ENCODE peak calls at places on chromosomes 4 and X, in ten cellular contexts. One of them, this sample, is unnamed.
A peak's percentile ranks its signal among the peaks of the same experiment; 100 is the strongest.

GRCh38 chr4:118962540-118962939 is 73.9 kb downstream of the SYNPO2 start:
- DNase-seq in tibial nerve: no peak
- DNase-seq in mesendoderm: no peak
- DNase-seq in CD4-positive, CD25-positive, alpha-beta regulatory T cell: no peak
- DNase-seq in PC-3: no peak
- DNase-seq in RWPE1: no peak
- DNase-seq in caudate nucleus: no peak
- DNase-seq in hepatocyte: no peak
- DNase-seq in breast epithelium: no peak
- DNase-seq in cardiac muscle cell: no peak
- DNase-seq in this sample: no peak

GRCh38 chr4:4355302-4355701 is 31.6 kb upstream of the NSG1 start:
- DNase-seq in tibial nerve: no peak
- DNase-seq in mesendoderm: no peak
- DNase-seq in CD4-positive, CD25-positive, alpha-beta regulatory T cell: no peak
- DNase-seq in PC-3: no peak
- DNase-seq in RWPE1: no peak
- DNase-seq in caudate nucleus: no peak
- DNase-seq in hepatocyte: no peak
- DNase-seq in breast epithelium: no peak
- DNase-seq in cardiac muscle cell: no peak
- DNase-seq in this sample: no peak

GRCh38 chrX:108704839-108705238 is 31.5 kb downstream of the IRS4 start:
- DNase-seq in tibial nerve: no peak
- DNase-seq in mesendoderm: no peak
- DNase-seq in CD4-positive, CD25-positive, alpha-beta regulatory T cell: no peak
- DNase-seq in PC-3: peak; percentile 73
- DNase-seq in RWPE1: no peak
- DNase-seq in caudate nucleus: no peak
- DNase-seq in hepatocyte: no peak
- DNase-seq in breast epithelium: no peak
- DNase-seq in cardiac muscle cell: no peak
- DNase-seq in this sample: no peak

GRCh38 chr4:19831644-19832285 is 419.9 kb upstream of the SLIT2 start:
- DNase-seq in tibial nerve: no peak
- DNase-seq in mesendoderm: no peak
- DNase-seq in CD4-positive, CD25-positive, alpha-beta regulatory T cell: no peak
- DNase-seq in PC-3: peak; percentile 62
- DNase-seq in RWPE1: peak; percentile 3
- DNase-seq in caudate nucleus: no peak
- DNase-seq in hepatocyte: no peak
- DNase-seq in breast epithelium: no peak
- DNase-seq in cardiac muscle cell: no peak
- DNase-seq in this sample: no peak

GRCh38 chrX:15336023-15336413 is 695 bp upstream of the PIGA start:
- DNase-seq in tibial nerve: no peak
- DNase-seq in mesendoderm: peak; percentile 45
- DNase-seq in CD4-positive, CD25-positive, alpha-beta regulatory T cell: no peak
- DNase-seq in PC-3: peak; percentile 59
- DNase-seq in RWPE1: peak; percentile 36
- DNase-seq in caudate nucleus: no peak
- DNase-seq in hepatocyte: peak; percentile 54
- DNase-seq in breast epithelium: no peak
- DNase-seq in cardiac muscle cell: peak; percentile 63
- DNase-seq in this sample: no peak

GRCh38 chr4:32499176-32499575 is 1779.0 kb downstream of the PCDH7 start:
- DNase-seq in tibial nerve: no peak
- DNase-seq in mesendoderm: no peak
- DNase-seq in CD4-positive, CD25-positive, alpha-beta regulatory T cell: no peak
- DNase-seq in PC-3: no peak
- DNase-seq in RWPE1: peak; percentile 0
- DNase-seq in caudate nucleus: no peak
- DNase-seq in hepatocyte: no peak
- DNase-seq in breast epithelium: no peak
- DNase-seq in cardiac muscle cell: peak; percentile 92
- DNase-seq in this sample: no peak

GRCh38 chr4:101967697-101968346 is 177.3 kb downstream of the BANK1 start:
- DNase-seq in tibial nerve: no peak
- DNase-seq in mesendoderm: no peak
- DNase-seq in CD4-positive, CD25-positive, alpha-beta regulatory T cell: no peak
- DNase-seq in PC-3: peak; percentile 72
- DNase-seq in RWPE1: no peak
- DNase-seq in caudate nucleus: no peak
- DNase-seq in hepatocyte: no peak
- DNase-seq in breast epithelium: no peak
- DNase-seq in cardiac muscle cell: peak; percentile 28
- DNase-seq in this sample: no peak

GRCh38 chr4:145938618-145939177 is at the start of gene ZNF827:
- DNase-seq in tibial nerve: no peak
- DNase-seq in mesendoderm: peak; percentile 94
- DNase-seq in CD4-positive, CD25-positive, alpha-beta regulatory T cell: peak; percentile 66
- DNase-seq in PC-3: peak; percentile 56
- DNase-seq in RWPE1: peak; percentile 18
- DNase-seq in caudate nucleus: peak; percentile 40
- DNase-seq in hepatocyte: peak; percentile 87
- DNase-seq in breast epithelium: no peak
- DNase-seq in cardiac muscle cell: peak; percentile 85
- DNase-seq in this sample: peak; percentile 25

GRCh38 chrX:10900585-10901289 is 210.4 kb upstream of the HCCS start:
- DNase-seq in tibial nerve: no peak
- DNase-seq in mesendoderm: peak; percentile 7
- DNase-seq in CD4-positive, CD25-positive, alpha-beta regulatory T cell: no peak
- DNase-seq in PC-3: peak; percentile 84
- DNase-seq in RWPE1: peak; percentile 8
- DNase-seq in caudate nucleus: no peak
- DNase-seq in hepatocyte: peak; percentile 23
- DNase-seq in breast epithelium: no peak
- DNase-seq in cardiac muscle cell: peak; percentile 40
- DNase-seq in this sample: no peak

GRCh38 chr4:148447672-148448071 is 5.5 kb upstream of the NR3C2 start:
- DNase-seq in tibial nerve: no peak
- DNase-seq in mesendoderm: no peak
- DNase-seq in CD4-positive, CD25-positive, alpha-beta regulatory T cell: peak; percentile 34
- DNase-seq in PC-3: peak; percentile 26
- DNase-seq in RWPE1: no peak
- DNase-seq in caudate nucleus: peak; percentile 12
- DNase-seq in hepatocyte: no peak
- DNase-seq in breast epithelium: no peak
- DNase-seq in cardiac muscle cell: no peak
- DNase-seq in this sample: no peak

GRCh38 chr4:141599853-141600252 is 36.5 kb upstream of the IL15 start:
- DNase-seq in tibial nerve: no peak
- DNase-seq in mesendoderm: no peak
- DNase-seq in CD4-positive, CD25-positive, alpha-beta regulatory T cell: no peak
- DNase-seq in PC-3: peak; percentile 26
- DNase-seq in RWPE1: no peak
- DNase-seq in caudate nucleus: no peak
- DNase-seq in hepatocyte: no peak
- DNase-seq in breast epithelium: no peak
- DNase-seq in cardiac muscle cell: peak; percentile 3
- DNase-seq in this sample: no peak

GRCh38 chr4:133995243-133995960 is 206.2 kb downstream of the PABPC4L start:
- DNase-seq in tibial nerve: no peak
- DNase-seq in mesendoderm: no peak
- DNase-seq in CD4-positive, CD25-positive, alpha-beta regulatory T cell: no peak
- DNase-seq in PC-3: no peak
- DNase-seq in RWPE1: no peak
- DNase-seq in caudate nucleus: no peak
- DNase-seq in hepatocyte: no peak
- DNase-seq in breast epithelium: no peak
- DNase-seq in cardiac muscle cell: no peak
- DNase-seq in this sample: no peak

GRCh38 chrX:114800719-114801118 is 216.7 kb downstream of the IL13RA2 start:
- DNase-seq in tibial nerve: no peak
- DNase-seq in mesendoderm: no peak
- DNase-seq in CD4-positive, CD25-positive, alpha-beta regulatory T cell: no peak
- DNase-seq in PC-3: peak; percentile 77
- DNase-seq in RWPE1: peak; percentile 13
- DNase-seq in caudate nucleus: no peak
- DNase-seq in hepatocyte: no peak
- DNase-seq in breast epithelium: no peak
- DNase-seq in cardiac muscle cell: peak; percentile 89
- DNase-seq in this sample: no peak

DNA sequence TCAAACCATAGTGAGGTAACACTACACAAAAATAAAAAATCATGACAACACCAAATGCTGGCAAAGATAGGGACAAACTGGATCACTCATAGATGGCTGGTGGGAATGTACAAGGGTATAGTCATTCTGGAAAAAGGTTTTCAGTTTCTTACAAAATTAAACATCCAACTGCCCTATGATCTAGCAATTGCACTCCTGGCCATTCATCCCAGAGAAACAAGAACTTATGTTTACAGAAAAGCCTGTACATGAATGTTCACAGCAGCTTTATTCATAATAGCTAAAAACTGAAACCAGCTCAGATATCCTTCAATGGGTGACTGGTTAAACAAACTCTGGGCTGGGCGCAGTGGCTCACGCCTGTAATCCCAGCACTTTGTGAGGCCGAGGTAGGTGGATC is 43.3 kb downstream of the NYX start:
- DNase-seq in tibial nerve: no peak
- DNase-seq in mesendoderm: no peak
- DNase-seq in CD4-positive, CD25-positive, alpha-beta regulatory T cell: no peak
- DNase-seq in PC-3: no peak
- DNase-seq in RWPE1: no peak
- DNase-seq in caudate nucleus: no peak
- DNase-seq in hepatocyte: no peak
- DNase-seq in breast epithelium: no peak
- DNase-seq in cardiac muscle cell: no peak
- DNase-seq in this sample: no peak
- H3K27ac ChIP-seq in tibial nerve: no peak overlapping the region
- H3K27ac ChIP-seq in mesendoderm: no peak overlapping the region
- H3K27ac ChIP-seq in CD4-positive, CD25-positive, alpha-beta regulatory T cell: no peak overlapping the region
- H3K27ac ChIP-seq in PC-3: no peak overlapping the region
- H3K27ac ChIP-seq in RWPE1: no peak overlapping the region
- H3K27ac ChIP-seq in caudate nucleus: no peak overlapping the region
- H3K27ac ChIP-seq in hepatocyte: no peak overlapping the region
- H3K27ac ChIP-seq in breast epithelium: no peak overlapping the region
- H3K27ac ChIP-seq in cardiac muscle cell: no peak overlapping the region
- H3K27ac ChIP-seq in this sample: no peak overlapping the region

GRCh38 chr4:139028191-139028661 is 12.6 kb downstream of the NOCT start:
- DNase-seq in tibial nerve: no peak
- DNase-seq in mesendoderm: no peak
- DNase-seq in CD4-positive, CD25-positive, alpha-beta regulatory T cell: no peak
- DNase-seq in PC-3: no peak
- DNase-seq in RWPE1: no peak
- DNase-seq in caudate nucleus: peak; percentile 74
- DNase-seq in hepatocyte: no peak
- DNase-seq in breast epithelium: no peak
- DNase-seq in cardiac muscle cell: no peak
- DNase-seq in this sample: peak; percentile 63
- H3K27ac ChIP-seq in tibial nerve: no peak overlapping the region
- H3K27ac ChIP-seq in mesendoderm: no peak overlapping the region
- H3K27ac ChIP-seq in CD4-positive, CD25-positive, alpha-beta regulatory T cell: no peak overlapping the region
- H3K27ac ChIP-seq in PC-3: no peak overlapping the region
- H3K27ac ChIP-seq in RWPE1: peak overlapping the region; percentile 42
- H3K27ac ChIP-seq in caudate nucleus: peak overlapping the region; percentile 64
- H3K27ac ChIP-seq in hepatocyte: no peak overlapping the region
- H3K27ac ChIP-seq in breast epithelium: no peak overlapping the region
- H3K27ac ChIP-seq in cardiac muscle cell: peak overlapping the region; percentile 79
- H3K27ac ChIP-seq in this sample: peak overlapping the region; percentile 88

GRCh38 chrX:24988314-24988713 is 27.5 kb downstream of the ARX start:
- DNase-seq in tibial nerve: no peak
- DNase-seq in mesendoderm: no peak
- DNase-seq in CD4-positive, CD25-positive, alpha-beta regulatory T cell: no peak
- DNase-seq in PC-3: no peak
- DNase-seq in RWPE1: no peak
- DNase-seq in caudate nucleus: no peak
- DNase-seq in hepatocyte: no peak
- DNase-seq in breast epithelium: no peak
- DNase-seq in cardiac muscle cell: no peak
- DNase-seq in this sample: no peak
- H3K27ac ChIP-seq in tibial nerve: no peak overlapping the region
- H3K27ac ChIP-seq in mesendoderm: no peak overlapping the region
- H3K27ac ChIP-seq in CD4-positive, CD25-positive, alpha-beta regulatory T cell: no peak overlapping the region
- H3K27ac ChIP-seq in PC-3: no peak overlapping the region
- H3K27ac ChIP-seq in RWPE1: no peak overlapping the region
- H3K27ac ChIP-seq in caudate nucleus: no peak overlapping the region
- H3K27ac ChIP-seq in hepatocyte: no peak overlapping the region
- H3K27ac ChIP-seq in breast epithelium: no peak overlapping the region
- H3K27ac ChIP-seq in cardiac muscle cell: no peak overlapping the region
- H3K27ac ChIP-seq in this sample: no peak overlapping the region

DNA sequence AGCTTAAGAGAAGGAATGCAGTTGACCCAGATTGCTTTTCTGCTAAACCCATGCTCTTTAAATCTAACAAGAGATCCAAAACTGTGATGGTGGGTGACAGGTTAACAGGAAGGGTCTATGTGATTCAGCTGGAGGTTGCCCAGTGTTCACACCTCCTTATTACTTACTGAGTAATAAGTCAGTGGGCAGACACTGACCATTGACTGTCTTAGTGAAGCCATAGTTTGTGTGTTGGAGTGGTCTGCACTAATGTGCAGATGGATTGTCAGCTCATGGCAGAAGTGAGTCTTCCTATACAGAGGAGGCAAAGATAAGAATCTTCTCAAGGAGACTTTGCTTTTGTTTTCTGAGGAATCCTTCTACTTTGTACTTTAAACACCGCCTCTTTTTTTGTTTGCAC is 15.2 kb upstream of the RUFY3 start:
- DNase-seq in tibial nerve: no peak
- DNase-seq in mesendoderm: no peak
- DNase-seq in CD4-positive, CD25-positive, alpha-beta regulatory T cell: no peak
- DNase-seq in PC-3: peak; percentile 26
- DNase-seq in RWPE1: no peak
- DNase-seq in caudate nucleus: no peak
- DNase-seq in hepatocyte: no peak
- DNase-seq in breast epithelium: no peak
- DNase-seq in cardiac muscle cell: peak; percentile 7
- DNase-seq in this sample: no peak
- H3K27ac ChIP-seq in tibial nerve: peak overlapping the region; percentile 55
- H3K27ac ChIP-seq in mesendoderm: no peak overlapping the region
- H3K27ac ChIP-seq in CD4-positive, CD25-positive, alpha-beta regulatory T cell: no peak overlapping the region
- H3K27ac ChIP-seq in PC-3: peak overlapping the region; percentile 78
- H3K27ac ChIP-seq in RWPE1: no peak overlapping the region
- H3K27ac ChIP-seq in caudate nucleus: no peak overlapping the region
- H3K27ac ChIP-seq in hepatocyte: peak overlapping the region; percentile 94
- H3K27ac ChIP-seq in breast epithelium: peak overlapping the region; percentile 98
- H3K27ac ChIP-seq in cardiac muscle cell: peak overlapping the region; percentile 93
- H3K27ac ChIP-seq in this sample: no peak overlapping the region

DNA sequence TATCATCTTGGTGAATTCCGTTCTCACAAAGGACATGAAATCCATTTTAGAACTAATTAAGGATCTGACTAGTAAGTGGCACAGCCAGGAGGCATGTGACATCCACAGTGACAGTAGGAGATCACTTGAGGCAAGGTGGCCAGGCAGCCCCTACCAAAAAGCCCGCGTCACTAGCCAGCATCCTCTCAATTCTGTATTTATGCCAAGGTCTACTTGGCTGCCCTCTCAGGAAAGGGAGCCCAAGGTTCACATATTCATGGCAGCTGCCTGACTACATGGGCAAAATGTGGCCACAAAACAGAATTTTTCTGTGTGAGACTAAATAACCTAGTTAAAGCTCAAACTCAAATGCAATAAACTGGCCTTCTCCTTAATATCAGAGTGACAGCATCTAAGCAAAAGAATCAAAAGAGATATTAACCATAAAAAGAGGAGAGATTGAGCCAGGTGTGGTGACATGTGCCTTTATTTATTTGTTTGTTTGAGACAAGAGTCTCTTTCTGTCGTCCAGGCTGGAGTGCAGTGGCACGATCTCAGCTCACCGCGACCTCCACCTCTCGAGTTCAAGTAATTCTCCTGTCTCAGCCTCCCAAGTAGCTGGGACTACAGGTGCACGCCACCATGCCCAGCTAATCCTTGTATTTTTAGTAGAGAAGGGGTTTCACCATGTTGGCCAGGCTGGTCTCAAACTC is 51.5 kb downstream of the SLC9A7 start:
- DNase-seq in tibial nerve: no peak
- DNase-seq in mesendoderm: no peak
- DNase-seq in CD4-positive, CD25-positive, alpha-beta regulatory T cell: no peak
- DNase-seq in PC-3: no peak
- DNase-seq in RWPE1: no peak
- DNase-seq in caudate nucleus: no peak
- DNase-seq in hepatocyte: no peak
- DNase-seq in breast epithelium: no peak
- DNase-seq in cardiac muscle cell: no peak
- DNase-seq in this sample: no peak
- H3K27ac ChIP-seq in tibial nerve: no peak overlapping the region
- H3K27ac ChIP-seq in mesendoderm: no peak overlapping the region
- H3K27ac ChIP-seq in CD4-positive, CD25-positive, alpha-beta regulatory T cell: no peak overlapping the region
- H3K27ac ChIP-seq in PC-3: peak overlapping the region; percentile 50
- H3K27ac ChIP-seq in RWPE1: no peak overlapping the region
- H3K27ac ChIP-seq in caudate nucleus: no peak overlapping the region
- H3K27ac ChIP-seq in hepatocyte: no peak overlapping the region
- H3K27ac ChIP-seq in breast epithelium: peak overlapping the region; percentile 48
- H3K27ac ChIP-seq in cardiac muscle cell: no peak overlapping the region
- H3K27ac ChIP-seq in this sample: no peak overlapping the region

This sample was measured in substantia nigra.